ENCODE peak calls at places on chromosome X, in six cellular contexts. A is adrenal gland; C is heart left ventricle; D is CD8-positive, alpha-beta T cell; X is ascending aorta; V is mesenchymal stem cell. I is an unnamed sample. For H3K4me1, the result is how much of the 10 kb centered on the place peaks cover.

GRCh38 chrX:118495061-118495921 is at the start of gene DOCK11:
- DNase-seq in A (peak), C (peak), D (peak), X (peak), V (peak), I (peak)

GRCh38 chrX:97046861-97047260 is 163.2 kb downstream of the RPA4 start:
- DNase-seq in A (no peak), C (no peak), D (no peak), X (no peak), V (no peak), I (no peak)

GRCh38 chrX:148530464-148531077 is 30.2 kb downstream of the AFF2 start:
- DNase-seq in A (no peak), C (no peak), D (no peak), X (no peak), V (peak), I (no peak)

GRCh38 chrX:103794117-103794516 is 17.5 kb downstream of the PLP1 start:
- DNase-seq in A (no peak), C (no peak), D (no peak), X (no peak), V (no peak), I (no peak)

GRCh38 chrX:78923198-78924015 is 21.8 kb upstream of the P2RY10 start:
- DNase-seq in A (no peak), C (no peak), D (no peak), X (no peak), V (no peak), I (no peak)

GRCh38 chrX:124421898-124422622 is 75.7 kb downstream of the SH2D1A start:
- DNase-seq in A (no peak), C (no peak), D (no peak), X (no peak), V (peak), I (no peak)

GRCh38 chrX:117327306-117327705 is 789.3 kb downstream of the KLHL13 start:
- DNase-seq in A (no peak), C (no peak), D (no peak), X (no peak), V (no peak), I (no peak)

GRCh38 chrX:53374222-53374820 is 48.1 kb downstream of the SMC1A start:
- DNase-seq in A (no peak), C (no peak), D (no peak), X (no peak), V (no peak), I (no peak)

GRCh38 chrX:51608071-51608470 is 10.6 kb downstream of the CENPVL3 start:
- DNase-seq in A (no peak), C (no peak), D (no peak), X (no peak), V (peak), I (no peak)

GRCh38 chrX:20218809-20219505 is 47.8 kb downstream of the RPS6KA3 start:
- DNase-seq in A (no peak), C (peak), D (no peak), X (no peak), V (peak), I (no peak)

GRCh38 chrX:68163446-68163845 is 269.8 kb downstream of the OPHN1 start:
- DNase-seq in A (no peak), C (no peak), D (no peak), X (no peak), V (peak), I (no peak)

GRCh38 chrX:100643943-100644587 is at the start of gene SRPX2:
- DNase-seq in A (peak), C (peak), D (no peak), X (peak), V (peak), I (no peak)

GRCh38 chrX:20418379-20418778 is 151.7 kb upstream of the RPS6KA3 start:
- DNase-seq in A (no peak), C (no peak), D (no peak), X (no peak), V (no peak), I (no peak)

GRCh38 chrX:70013483-70014222 is 36.1 kb downstream of the AWAT2 start:
- DNase-seq in A (no peak), C (peak), D (no peak), X (no peak), V (no peak), I (no peak)

GRCh38 chrX:149512225-149512885 is 7.2 kb upstream of the IDS start:
- DNase-seq in A (peak), C (peak), D (peak), X (peak), V (peak), I (peak)

GRCh38 chrX:39903937-39904336 is 193.8 kb downstream of the BCOR start:
- DNase-seq in A (no peak), C (no peak), D (no peak), X (no peak), V (no peak), I (no peak)

GRCh38 chrX:85993539-85994197 is 53.7 kb downstream of the CHM start:
- DNase-seq in A (no peak), C (no peak), D (no peak), X (no peak), V (peak), I (no peak)

GRCh38 chrX:28552882-28553829 is 34.1 kb upstream of the IL1RAPL1 start:
- DNase-seq in A (no peak), C (no peak), D (no peak), X (no peak), V (no peak), I (no peak)

GRCh38 chrX:68196939-68197791 is 236.1 kb downstream of the OPHN1 start:
- DNase-seq in A (peak), C (no peak), D (no peak), X (no peak), V (peak), I (peak)

GRCh38 chrX:12657881-12658280 is 133.3 kb upstream of the PRPS2 start:
- DNase-seq in A (no peak), C (no peak), D (no peak), X (no peak), V (no peak), I (no peak)

GRCh38 chrX:150869450-150869849 is 29.0 kb downstream of the CD99L2 start:
- DNase-seq in A (no peak), C (peak), D (no peak), X (no peak), V (no peak), I (no peak)

GRCh38 chrX:48897157-48897620 is 379 bp downstream of the TIMM17B start:
- DNase-seq in A (peak), C (peak), D (no peak), X (peak), V (peak), I (peak)

GRCh38 chrX:46811101-46811500 is 25.7 kb upstream of the RP2 start:
- DNase-seq in A (no peak), C (no peak), D (no peak), X (no peak), V (no peak), I (no peak)

GRCh38 chrX:136094962-136095361 is 52.4 kb upstream of the FHL1 start:
- DNase-seq in A (no peak), C (no peak), D (no peak), X (no peak), V (no peak), I (no peak)

GRCh38 chrX:139647597-139647996 is 60.4 kb downstream of the MCF2 start:
- DNase-seq in A (no peak), C (no peak), D (no peak), X (no peak), V (no peak), I (no peak)

GRCh38 chrX:2784026-2784425 is 32.2 kb downstream of the XG start:
- DNase-seq in A (no peak), C (no peak), D (no peak), X (no peak), V (no peak), I (no peak)

GRCh38 chrX:49930046-49930445 is 7.7 kb downstream of the CLCN5 start:
- DNase-seq in A (no peak), C (no peak), D (no peak), X (no peak), V (no peak), I (no peak)

GRCh38 chrX:31423575-31424284 is 351.9 kb upstream of the FTHL17 start:
- DNase-seq in A (peak), C (peak), D (no peak), X (no peak), V (peak), I (peak)

GRCh38 chrX:109624022-109624421 is 950 bp downstream of the KCNE5 start:
- DNase-seq in A (no peak), C (no peak), D (no peak), X (no peak), V (no peak), I (no peak)

GRCh38 chrX:48579259-48579658 is 5.0 kb downstream of the RBM3 start:
- DNase-seq in A (no peak), C (no peak), D (no peak), X (no peak), V (no peak), I (no peak)

DNA sequence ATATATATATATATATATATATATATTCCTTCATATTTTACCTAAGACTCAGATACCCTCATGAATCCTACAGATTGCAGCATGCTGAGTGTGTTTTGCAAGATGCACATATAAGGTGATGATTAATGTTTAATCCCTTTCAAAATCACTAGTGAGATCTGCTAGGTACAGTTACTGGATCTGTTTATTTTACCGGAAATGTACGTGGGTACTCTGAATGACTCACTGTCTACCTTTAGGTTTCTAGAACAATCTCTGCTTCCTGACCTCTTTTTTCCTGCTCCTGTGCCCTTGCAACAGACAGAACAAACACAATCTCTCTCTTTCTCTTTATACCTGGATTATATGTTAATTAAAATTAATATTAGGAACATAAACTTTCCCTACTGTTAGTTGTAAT is 379.6 kb downstream of the FAM133A start:
- DNase-seq in A (no peak), C (no peak), D (no peak), X (no peak), V (no peak), I (no peak)
- H3K4me1 ChIP-seq in A (under half), C (under half), D (under half), X (under half), V (under half), I (under half)

DNA sequence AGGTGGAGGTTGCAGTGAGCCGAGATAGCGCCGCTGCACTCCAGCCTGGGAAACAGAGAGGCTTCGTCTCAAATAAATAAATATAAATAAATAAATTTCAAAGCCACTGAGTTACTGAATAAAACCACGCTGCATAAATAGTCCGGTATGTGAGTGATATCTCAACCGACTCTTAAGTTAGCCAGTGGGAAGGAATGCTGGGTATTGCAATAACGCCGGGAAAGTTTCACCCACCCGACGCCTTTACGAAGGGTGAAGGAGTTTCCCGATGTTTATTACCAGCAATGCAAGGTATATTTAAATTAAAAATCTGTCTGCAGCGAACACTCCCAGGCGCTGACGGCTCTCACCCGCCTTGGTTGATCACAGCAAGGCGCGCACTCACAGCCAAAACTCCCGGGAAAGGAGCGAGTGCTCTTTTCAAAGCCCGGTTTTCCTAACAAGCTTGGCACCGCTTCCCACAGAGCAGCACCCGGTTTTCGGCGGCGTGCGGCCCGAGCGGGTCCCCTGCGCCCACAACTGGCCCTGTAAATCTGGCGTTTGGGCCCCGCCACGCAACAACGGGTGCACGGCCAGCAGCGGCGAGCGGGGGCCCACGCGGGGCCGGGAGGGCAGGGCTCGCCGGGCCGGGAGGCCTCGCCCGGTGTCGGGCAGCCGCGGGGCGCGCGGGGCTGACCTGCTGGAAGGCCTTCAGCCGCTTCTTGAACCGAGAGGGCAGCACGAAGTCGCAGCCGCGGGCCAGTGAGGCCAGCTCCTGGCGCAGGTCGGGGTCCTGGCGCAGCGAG is 13.7 kb downstream of the PPP2R3B start:
- DNase-seq in A (no peak), C (no peak), D (no peak), X (no peak), V (peak), I (no peak)
- H3K4me1 ChIP-seq in A (under half), C (under half), D (under half), X (under half), V (under half), I (under half)

GRCh38 chrX:16807548-16807947 is 21.3 kb downstream of the TXLNG start:
- DNase-seq in A (no peak), C (no peak), D (no peak), X (no peak), V (peak), I (no peak)
- H3K4me1 ChIP-seq in A (under half), C (under half), D (under half), X (under half), V (under half), I (under half)

GRCh38 chrX:153993079-153993478 is 20.5 kb downstream of the TMEM187 start:
- DNase-seq in A (no peak), C (no peak), D (no peak), X (no peak), V (no peak), I (no peak)
- H3K4me1 ChIP-seq in A (under half), C (under half), D (under half), X (under half), V (under half), I (under half)

DNA sequence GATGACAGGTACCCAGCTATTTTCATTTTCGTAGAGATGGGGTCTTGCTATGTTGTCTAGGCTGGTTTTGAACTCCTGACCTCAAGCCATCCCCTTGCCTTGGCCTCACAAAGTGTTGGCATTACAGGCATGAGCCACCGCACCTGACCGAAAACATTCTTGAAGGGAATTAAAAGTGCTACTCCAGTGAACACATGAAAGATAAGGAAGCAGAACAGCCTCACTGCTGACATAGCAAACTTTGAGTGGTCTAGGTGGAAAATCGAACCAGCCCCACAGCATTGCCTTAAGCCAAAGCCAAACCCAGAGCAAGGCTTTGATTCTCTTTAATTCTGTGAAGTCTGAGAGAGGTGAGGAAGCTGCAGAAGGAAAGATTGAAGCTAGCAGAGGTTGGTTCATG is 65.1 kb downstream of the KDM6A start:
- DNase-seq in A (no peak), C (no peak), D (no peak), X (no peak), V (no peak), I (no peak)
- H3K4me1 ChIP-seq in A (under half), C (under half), D (under half), X (under half), V (under half), I (half or more)

GRCh38 chrX:15750611-15751159 is 12.6 kb downstream of the CA5B start:
- DNase-seq in A (no peak), C (no peak), D (no peak), X (no peak), V (peak), I (no peak)
- H3K4me1 ChIP-seq in A (under half), C (under half), D (half or more), X (under half), V (under half), I (under half)

GRCh38 chrX:113048480-113048879 is 207.8 kb upstream of the AMOT start:
- DNase-seq in A (no peak), C (no peak), D (no peak), X (no peak), V (no peak), I (no peak)

GRCh38 chrX:113048896-113049295 is 208.3 kb upstream of the AMOT start:
- DNase-seq in A (no peak), C (no peak), D (no peak), X (no peak), V (no peak), I (no peak)
- H3K4me1 ChIP-seq in A (under half), C (under half), D (under half), X (under half), V (under half), I (under half)

GRCh38 chrX:154544885-154545284 is 1.8 kb downstream of the G6PD start:
- DNase-seq in A (no peak), C (no peak), D (no peak), X (no peak), V (no peak), I (no peak)

GRCh38 chrX:154542723-154543424 is 3.8 kb downstream of the G6PD start:
- DNase-seq in A (no peak), C (no peak), D (no peak), X (peak), V (no peak), I (peak)

GRCh38 chrX:154540897-154541535 is 5.6 kb downstream of the G6PD start:
- DNase-seq in A (no peak), C (no peak), D (no peak), X (no peak), V (no peak), I (peak)

GRCh38 chrX:154541589-154541895 is 5.1 kb downstream of the G6PD start:
- DNase-seq in A (no peak), C (no peak), D (no peak), X (no peak), V (no peak), I (no peak)

GRCh38 chrX:154541896-154542722 is 4.5 kb downstream of the G6PD start:
- DNase-seq in A (peak), C (peak), D (no peak), X (peak), V (peak), I (peak)
- H3K4me1 ChIP-seq in A (under half), C (under half), D (under half), X (under half), V (under half), I (half or more)

I was measured in HepG2.